ENCODE peak calls at places on chromosomes 3 and 15, in nine cellular contexts. H, E, L, B, Z, U, G, N and S are unnamed samples.

GRCh38 chr15:86115138-86115801 is 35.6 kb downstream of the AGBL1 start:
- DNase-seq in H (no peak), E (no peak), L (no peak), B (no peak), Z (no peak), U (no peak), G (no peak), N (no peak), S (no peak)

GRCh38 chr3:186209810-186210752 is 101.2 kb upstream of the ETV5 start:
- DNase-seq in H (no peak), E (peak), L (peak), B (peak), Z (no peak), U (no peak), G (peak), N (peak), S (no peak)

GRCh38 chr15:51097553-51098330 is 3.0 kb upstream of the TNFAIP8L3 start:
- DNase-seq in H (no peak), E (peak), L (peak), B (no peak), Z (no peak), U (no peak), G (peak), N (no peak), S (no peak)

GRCh38 chr15:85742186-85742751 is 52.5 kb downstream of the KLHL25 start:
- DNase-seq in H (no peak), E (peak), L (peak), B (peak), Z (no peak), U (no peak), G (no peak), N (no peak), S (no peak)

GRCh38 chr3:31724681-31725080 is 192.0 kb downstream of the STT3B start:
- DNase-seq in H (no peak), E (peak), L (peak), B (no peak), Z (no peak), U (no peak), G (peak), N (no peak), S (no peak)

GRCh38 chr15:75785771-75786563 is 57.3 kb upstream of the UBE2Q2 start:
- DNase-seq in H (no peak), E (peak), L (peak), B (no peak), Z (no peak), U (no peak), G (peak), N (peak), S (no peak)

GRCh38 chr3:41050149-41050548 is 149.2 kb upstream of the CTNNB1 start:
- DNase-seq in H (no peak), E (no peak), L (no peak), B (no peak), Z (no peak), U (no peak), G (no peak), N (no peak), S (no peak)

GRCh38 chr3:71628571-71628970 is 45.0 kb upstream of the FOXP1 start:
- DNase-seq in H (no peak), E (no peak), L (no peak), B (no peak), Z (no peak), U (no peak), G (no peak), N (no peak), S (no peak)

GRCh38 chr3:42214064-42214463 is 51.9 kb downstream of the CCK start:
- DNase-seq in H (no peak), E (no peak), L (no peak), B (no peak), Z (peak), U (peak), G (no peak), N (no peak), S (no peak)

GRCh38 chr15:48191574-48192225 is at the start of gene CTXN2:
- DNase-seq in H (no peak), E (no peak), L (peak), B (no peak), Z (no peak), U (no peak), G (no peak), N (no peak), S (no peak)

GRCh38 chr15:47407692-47408091 is 309.6 kb upstream of the SEMA6D start:
- DNase-seq in H (no peak), E (no peak), L (no peak), B (no peak), Z (no peak), U (no peak), G (no peak), N (no peak), S (no peak)

GRCh38 chr3:69997486-69998307 is 1.8 kb upstream of the SAMMSON start:
- DNase-seq in H (no peak), E (peak), L (peak), B (no peak), Z (no peak), U (no peak), G (no peak), N (no peak), S (no peak)

GRCh38 chr3:171970301-171970788 is 69.0 kb upstream of the FNDC3B start:
- DNase-seq in H (no peak), E (peak), L (no peak), B (no peak), Z (no peak), U (no peak), G (peak), N (no peak), S (no peak)

GRCh38 chr3:143036557-143036956 is 35.2 kb downstream of the U2SURP start:
- DNase-seq in H (no peak), E (no peak), L (peak), B (no peak), Z (peak), U (no peak), G (no peak), N (no peak), S (no peak)

GRCh38 chr15:57572463-57572862 is 19.2 kb upstream of the MYZAP start:
- DNase-seq in H (no peak), E (peak), L (no peak), B (no peak), Z (no peak), U (no peak), G (no peak), N (no peak), S (no peak)

GRCh38 chr15:96586901-96587300 is 256.4 kb downstream of the NR2F2 start:
- DNase-seq in H (no peak), E (no peak), L (no peak), B (no peak), Z (no peak), U (no peak), G (no peak), N (no peak), S (no peak)

GRCh38 chr15:77550275-77551251 is 82.1 kb downstream of the LINGO1 start:
- DNase-seq in H (no peak), E (peak), L (no peak), B (no peak), Z (no peak), U (no peak), G (no peak), N (no peak), S (no peak)

GRCh38 chr3:51957520-51958205 is 2.5 kb downstream of the GPR62 start:
- DNase-seq in H (no peak), E (no peak), L (no peak), B (no peak), Z (no peak), U (no peak), G (no peak), N (no peak), S (no peak)

GRCh38 chr3:173747427-173747826 is 349.9 kb downstream of the NLGN1 start:
- DNase-seq in H (no peak), E (no peak), L (no peak), B (no peak), Z (no peak), U (no peak), G (peak), N (no peak), S (no peak)

GRCh38 chr15:77753238-77753873 is 120.6 kb upstream of the LINGO1 start:
- DNase-seq in H (no peak), E (peak), L (peak), B (no peak), Z (peak), U (no peak), G (peak), N (no peak), S (no peak)

GRCh38 chr3:58183221-58183620 is 27.6 kb downstream of the DNASE1L3 start:
- DNase-seq in H (no peak), E (no peak), L (no peak), B (no peak), Z (no peak), U (no peak), G (no peak), N (no peak), S (no peak)

GRCh38 chr3:99713440-99713839 is 75.0 kb downstream of the COL8A1 start:
- DNase-seq in H (no peak), E (peak), L (no peak), B (no peak), Z (no peak), U (no peak), G (no peak), N (no peak), S (no peak)

GRCh38 chr15:52150878-52151277 is 38.3 kb upstream of the BCL2L10 start:
- DNase-seq in H (no peak), E (no peak), L (no peak), B (no peak), Z (no peak), U (no peak), G (no peak), N (no peak), S (no peak)

GRCh38 chr3:169772530-169772950 is 656 bp upstream of the MYNN start:
- DNase-seq in H (no peak), E (peak), L (peak), B (peak), Z (peak), U (peak), G (peak), N (peak), S (no peak)

GRCh38 chr15:64426845-64427465 is 33.4 kb upstream of the ZNF609 start:
- DNase-seq in H (no peak), E (peak), L (peak), B (peak), Z (peak), U (no peak), G (peak), N (no peak), S (no peak)

GRCh38 chr3:10469406-10470119 is 35.8 kb downstream of the ATP2B2 start:
- DNase-seq in H (no peak), E (no peak), L (no peak), B (no peak), Z (no peak), U (no peak), G (no peak), N (no peak), S (no peak)

GRCh38 chr15:92159481-92159880 is 234.2 kb upstream of the ST8SIA2 start:
- DNase-seq in H (no peak), E (no peak), L (no peak), B (no peak), Z (no peak), U (no peak), G (no peak), N (no peak), S (no peak)

GRCh38 chr15:92157666-92158298 is 235.9 kb upstream of the ST8SIA2 start:
- DNase-seq in H (no peak), E (no peak), L (no peak), B (no peak), Z (no peak), U (no peak), G (no peak), N (no peak), S (no peak)

GRCh38 chr15:92161039-92161670 is 232.5 kb upstream of the ST8SIA2 start:
- DNase-seq in H (no peak), E (no peak), L (no peak), B (no peak), Z (no peak), U (no peak), G (no peak), N (no peak), S (no peak)

GRCh38 chr15:92158426-92158825 is 235.3 kb upstream of the ST8SIA2 start:
- DNase-seq in H (no peak), E (no peak), L (no peak), B (no peak), Z (no peak), U (no peak), G (peak), N (no peak), S (no peak)

DNA sequence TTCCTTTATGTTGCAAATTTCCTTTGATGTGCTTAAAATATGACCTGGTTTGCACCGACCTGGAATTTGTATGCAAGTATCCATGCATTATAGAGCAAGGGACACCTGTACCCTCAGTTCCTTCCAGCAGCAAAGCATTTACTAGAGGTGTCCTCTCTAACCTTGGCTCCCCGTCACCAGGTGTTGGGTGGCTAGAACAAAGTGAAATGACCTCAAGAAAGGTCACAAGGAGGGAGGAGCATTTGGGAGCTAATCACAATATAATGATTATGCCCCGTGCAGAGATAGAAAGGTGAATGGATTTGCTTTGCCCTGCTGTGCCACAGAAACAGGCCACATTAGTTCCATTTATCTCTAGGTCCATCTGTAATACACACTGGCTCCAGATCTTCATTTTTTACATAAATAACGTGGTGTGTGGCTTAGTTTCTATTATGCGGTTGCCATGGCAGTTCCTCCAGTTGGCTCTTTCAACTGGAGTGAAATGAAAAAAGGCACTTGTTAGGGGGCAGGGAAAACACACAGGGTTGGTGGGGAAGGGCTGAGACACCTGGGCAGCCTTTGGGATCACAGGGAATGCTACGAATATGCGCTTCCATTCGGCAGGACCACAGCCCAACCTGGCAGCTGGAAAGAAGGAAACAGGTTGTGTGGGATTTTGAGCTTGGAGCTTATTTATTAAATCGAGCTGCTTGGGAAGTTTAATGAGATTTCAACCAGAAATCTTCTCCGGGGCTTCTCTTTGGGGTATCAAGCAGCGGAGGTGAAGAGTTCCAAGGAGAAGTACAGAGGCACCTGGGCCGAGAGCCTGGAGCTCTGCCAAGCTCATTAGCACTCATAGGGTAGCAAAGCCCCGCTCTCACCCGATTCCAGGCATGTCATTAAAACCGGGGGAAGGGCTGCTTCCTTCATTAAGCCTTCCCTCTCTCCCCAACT is 233.5 kb upstream of the ST8SIA2 start:
- DNase-seq in H (no peak), E (no peak), L (no peak), B (no peak), Z (no peak), U (no peak), G (no peak), N (no peak), S (no peak)
- H3K4me3 ChIP-seq in H (no peak), E (no peak), L (no peak), B (no peak), Z (no peak), U (no peak), G (no peak), N (no peak), S (no peak)

DNA sequence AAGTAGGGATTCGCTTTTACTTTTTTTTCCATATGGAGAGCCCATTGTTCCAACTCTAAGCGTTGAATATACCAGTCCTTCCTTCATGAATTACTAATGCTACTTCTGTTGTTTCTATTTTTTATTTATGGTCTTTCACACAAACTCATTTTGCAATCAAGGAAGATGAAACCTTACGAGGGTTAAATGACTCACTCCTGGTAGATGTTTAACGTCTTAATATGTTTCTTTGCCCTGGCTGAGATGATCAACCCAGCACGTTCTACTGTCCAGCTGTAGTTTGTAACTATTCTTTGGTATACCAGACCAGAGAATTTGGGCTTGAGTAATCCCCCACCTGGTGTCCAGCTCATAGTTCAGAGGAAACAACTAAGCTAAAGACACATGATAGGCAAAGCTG is 23.1 kb downstream of the CDCP1 start:
- DNase-seq in H (no peak), E (peak), L (peak), B (no peak), Z (no peak), U (no peak), G (peak), N (no peak), S (no peak)
- TF ChIP-seq CTCF in H (no peak), E (no peak), L (no peak), B (no peak), Z (no peak), U (no peak), G (no peak), N (no peak), S (no peak)

GRCh38 chr3:122003112-122003511 is 18.9 kb downstream of the ILDR1 start:
- DNase-seq in H (no peak), E (peak), L (peak), B (no peak), Z (no peak), U (no peak), G (no peak), N (no peak), S (no peak)
- H3K4me3 ChIP-seq in H (no peak), E (no peak), L (no peak), B (no peak), Z (peak), U (no peak), G (no peak), N (no peak), S (no peak)

GRCh38 chr3:81910244-81910852 is 148.9 kb upstream of the GBE1 start:
- DNase-seq in H (no peak), E (peak), L (peak), B (peak), Z (peak), U (no peak), G (peak), N (no peak), S (no peak)
- TF ChIP-seq CTCF in H (peak), E (peak), L (peak), B (peak), Z (peak), U (peak), G (peak), N (no peak), S (peak)

GRCh38 chr15:101242160-101242998 is 9.5 kb downstream of the CHSY1 start:
- DNase-seq in H (no peak), E (peak), L (peak), B (no peak), Z (peak), U (peak), G (peak), N (no peak), S (no peak)
- H3K4me3 ChIP-seq in H (no peak), E (no peak), L (no peak), B (no peak), Z (no peak), U (no peak), G (no peak), N (no peak), S (peak)